ENCODE peak calls at places on chromosomes 2 and 18, in five cellular contexts. D is K562; H is CD8-positive, alpha-beta memory T cell; Z is heart left ventricle; P is breast epithelium. R is an unnamed sample. For H3K9me3, the result is how much of the 10 kb centered on the place peaks cover.

GRCh38 chr2:73133566-73134227 is 20.9 kb upstream of the RAB11FIP5 start:
- DNase-seq in H (no peak), D (no peak), P (no peak), Z (no peak), R (no peak)

GRCh38 chr2:218882866-218883366 is 2.3 kb downstream of the WNT10A start:
- DNase-seq in D (no peak), Z (no peak), H (peak), P (no peak), R (no peak)

GRCh38 chr2:159226059-159226461 is 60.4 kb downstream of the WDSUB1 start:
- DNase-seq in P (no peak), Z (no peak), H (no peak), D (peak), R (no peak)

GRCh38 chr2:172288603-172289002 is 138.8 kb upstream of the ITGA6 start:
- DNase-seq in H (peak), Z (no peak), D (no peak), P (no peak), R (no peak)

GRCh38 chr2:202193881-202194353 is 44.5 kb downstream of the SUMO1 start:
- DNase-seq in Z (no peak), D (no peak), H (no peak), P (no peak), R (no peak)

GRCh38 chr2:207565736-207566135 is 36.0 kb downstream of the CREB1 start:
- DNase-seq in P (no peak), Z (no peak), D (no peak), H (no peak), R (no peak)

GRCh38 chr2:74552914-74553811 is 579 bp downstream of the LOXL3 start:
- DNase-seq in Z (peak), H (no peak), D (no peak), P (no peak), R (no peak)

GRCh38 chr2:207616185-207616584 is 9.0 kb downstream of the METTL21A start:
- DNase-seq in D (no peak), H (no peak), P (no peak), Z (no peak), R (no peak)

GRCh38 chr2:111117666-111118454 is 2.9 kb upstream of the BCL2L11 start:
- DNase-seq in Z (peak), P (no peak), D (no peak), H (peak), R (peak)

GRCh38 chr2:158841839-158842238 is 46.7 kb downstream of the DAPL1 start:
- DNase-seq in H (no peak), Z (no peak), P (no peak), D (no peak), R (no peak)

GRCh38 chr2:144015655-144016245 is 504.2 kb downstream of the ZEB2 start:
- DNase-seq in H (no peak), P (no peak), Z (no peak), D (no peak), R (no peak)

GRCh38 chr18:12657048-12657848 is 659 bp downstream of the SPIRE1 start:
- DNase-seq in P (no peak), H (no peak), Z (peak), D (peak), R (peak)

GRCh38 chr2:219688560-219689445 is 61.4 kb downstream of the SLC4A3 start:
- DNase-seq in Z (peak), D (no peak), H (no peak), P (no peak), R (peak)

GRCh38 chr2:158753561-158754302 is 41.4 kb upstream of the DAPL1 start:
- DNase-seq in D (peak), Z (peak), P (no peak), H (no peak), R (no peak)

GRCh38 chr2:23563673-23564617 is 179.0 kb downstream of the KLHL29 start:
- DNase-seq in D (no peak), H (no peak), Z (peak), P (peak), R (peak)

GRCh38 chr2:156322681-156323211 is 9.8 kb downstream of the NR4A2 start:
- DNase-seq in Z (peak), D (no peak), P (no peak), H (no peak), R (no peak)

GRCh38 chr2:162579169-162579568 is 235.2 kb downstream of the GCA start:
- DNase-seq in P (no peak), H (no peak), Z (no peak), D (no peak), R (no peak)

GRCh38 chr2:7010376-7010775 is 93.2 kb downstream of the RNF144A start:
- DNase-seq in H (no peak), D (no peak), Z (no peak), P (no peak), R (no peak)

GRCh38 chr2:86764661-86765307 is 25.9 kb downstream of the CD8A start:
- DNase-seq in D (peak), P (no peak), Z (no peak), H (peak), R (no peak)

GRCh38 chr2:191643425-191643824 is 34.5 kb upstream of the NABP1 start:
- DNase-seq in P (no peak), Z (no peak), D (no peak), H (no peak), R (no peak)

GRCh38 chr2:61750624-61751023 is 103.2 kb downstream of the FAM161A start:
- DNase-seq in H (no peak), P (no peak), Z (no peak), D (no peak), R (no peak)

GRCh38 chr18:45670281-45670962 is 53.6 kb upstream of the SLC14A1 start:
- DNase-seq in D (peak), H (peak), P (no peak), Z (no peak), R (no peak)

GRCh38 chr2:219252084-219252483 is 959 bp upstream of the TUBA4B start:
- DNase-seq in H (peak), D (no peak), Z (peak), P (no peak), R (no peak)

GRCh38 chr2:96095116-96095636 is 21.2 kb downstream of the ADRA2B start:
- DNase-seq in P (no peak), D (no peak), H (no peak), Z (no peak), R (no peak)

GRCh38 chr18:37546023-37546537 is 19.5 kb downstream of the CELF4 start:
- DNase-seq in D (no peak), Z (no peak), H (no peak), P (no peak), R (no peak)

GRCh38 chr2:43399098-43399497 is 172.7 kb upstream of the ZFP36L2 start:
- DNase-seq in D (no peak), P (no peak), H (no peak), Z (no peak), R (no peak)
- H3K27ac ChIP-seq in D (no peak), P (peak), H (no peak), Z (no peak), R (peak)

DNA sequence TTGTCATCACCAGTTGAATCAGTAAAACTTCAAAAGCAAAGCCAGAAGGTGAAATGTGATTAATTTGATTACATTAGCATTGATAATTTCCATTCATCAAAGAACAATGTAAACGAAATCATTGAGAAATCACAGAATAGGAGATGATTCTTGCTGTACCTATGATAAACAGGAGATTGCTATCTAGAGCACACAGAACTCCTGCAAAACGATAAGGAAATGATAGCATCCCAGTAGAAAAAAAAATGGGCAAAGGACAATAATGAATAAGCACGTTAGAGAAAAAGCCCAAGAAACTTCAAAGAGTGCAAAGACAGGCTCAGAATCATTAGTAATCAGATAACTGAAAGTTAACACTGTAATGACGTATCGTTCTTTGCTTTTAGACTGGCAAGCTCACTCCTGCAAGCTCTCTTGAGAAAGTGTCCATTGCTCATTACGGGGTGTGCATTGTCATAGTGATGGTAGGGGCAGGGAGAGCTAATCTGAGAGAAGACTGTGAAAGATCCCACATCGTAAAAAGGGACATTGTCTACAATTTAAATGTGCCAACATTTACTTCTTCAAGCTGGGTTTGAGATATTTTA is 143.6 kb downstream of the SPP2 start:
- DNase-seq in H (no peak), P (no peak), D (no peak), Z (no peak), R (no peak)
- H3K9me3 ChIP-seq in H (under half), P (under half), D (under half), Z (under half), R (under half)

DNA sequence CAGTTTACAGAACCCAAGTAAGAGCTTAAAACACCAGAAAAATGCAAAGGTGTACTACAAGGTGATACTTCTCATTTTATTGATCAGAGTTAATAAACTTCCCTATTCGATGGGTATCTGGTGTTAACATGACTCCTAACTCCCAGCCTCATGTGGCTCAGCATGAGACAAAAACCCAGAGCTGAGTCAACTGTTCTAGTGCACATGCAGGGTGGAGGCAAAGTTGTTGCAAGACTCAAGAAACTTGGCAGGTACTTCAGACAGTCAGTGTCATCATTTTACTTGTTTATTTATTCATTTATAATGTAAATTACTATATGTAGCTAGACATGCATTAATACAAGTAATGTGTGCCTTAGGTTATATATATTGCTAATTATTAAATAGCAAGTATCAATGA is 216.6 kb upstream of the DSEL start:
- DNase-seq in P (no peak), H (no peak), Z (no peak), D (no peak), R (no peak)
- H3K27ac ChIP-seq in P (no peak), H (no peak), Z (no peak), D (no peak), R (no peak)

DNA sequence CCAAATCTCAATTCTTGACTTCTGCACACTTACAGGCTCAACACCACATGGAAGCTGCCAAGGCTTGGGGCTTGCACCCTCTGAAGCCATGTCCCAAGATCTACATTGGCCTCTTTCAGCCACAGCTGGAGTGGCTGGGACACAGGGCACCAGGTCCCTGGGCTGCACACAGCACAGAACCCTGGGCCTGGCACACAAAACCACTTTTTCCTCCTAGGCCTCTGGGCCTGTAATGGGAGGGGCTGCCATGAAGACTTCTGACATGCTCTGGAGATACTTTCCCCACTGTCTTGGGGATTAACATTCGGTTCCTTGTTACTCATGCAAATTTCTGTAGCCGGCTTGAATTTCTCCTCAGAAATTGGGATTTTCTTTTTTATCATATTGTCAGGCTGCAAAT is 29.9 kb downstream of the SP9 start:
- DNase-seq in P (no peak), D (no peak), H (no peak), Z (no peak), R (no peak)
- H3K9me3 ChIP-seq in P (under half), D (under half), H (under half), Z (under half), R (under half)

GRCh38 chr18:32083781-32084180 is 7.9 kb upstream of the RNF138 start:
- DNase-seq in H (no peak), D (no peak), P (no peak), Z (no peak), R (no peak)
- H3K27ac ChIP-seq in H (no peak), D (no peak), P (no peak), Z (no peak), R (no peak)

GRCh38 chr18:6547476-6547875 is 132.8 kb upstream of the L3MBTL4 start:
- DNase-seq in P (no peak), H (no peak), D (no peak), Z (no peak), R (no peak)
- H3K9me3 ChIP-seq in P (under half), H (under half), D (under half), Z (under half), R (under half)

GRCh38 chr2:71458413-71459083 is 5.2 kb downstream of the DYSF start:
- DNase-seq in D (no peak), H (no peak), P (no peak), Z (peak), R (no peak)

GRCh38 chr2:71456617-71457016 is 3.3 kb downstream of the DYSF start:
- DNase-seq in H (no peak), Z (no peak), P (no peak), D (no peak), R (no peak)

GRCh38 chr2:71457959-71458322 is 4.6 kb downstream of the DYSF start:
- DNase-seq in H (no peak), P (no peak), D (no peak), Z (no peak), R (no peak)

GRCh38 chr2:71455741-71456569 is 2.6 kb downstream of the DYSF start:
- DNase-seq in D (no peak), H (no peak), P (no peak), Z (peak), R (peak)

GRCh38 chr2:71457123-71457958 is 4.0 kb downstream of the DYSF start:
- DNase-seq in H (no peak), P (no peak), D (peak), Z (no peak), R (no peak)
- H3K27ac ChIP-seq in H (no peak), P (no peak), D (no peak), Z (peak), R (peak)

R was measured in heart right ventricle.